ENCODE peak calls at places on chromosomes 6 and 20, in six cellular contexts. M is mammary epithelial cell, T is hepatocyte, W is K562, I is SK-N-SH, Z is fibroblast of lung. V is an unnamed sample. For H3K79me2, the result is how much of the 10 kb centered on the place peaks cover.

GRCh38 chr20:20368414-20369352 is 779 bp downstream of the INSM1 start:
- DNase-seq in W (no peak), T (peak), I (peak), Z (no peak), M (peak), V (peak)

GRCh38 chr20:5096463-5096862 is 23.3 kb downstream of the PCNA start:
- DNase-seq in T (no peak), I (no peak), W (no peak), M (no peak), Z (no peak), V (no peak)

GRCh38 chr20:38324159-38324558 is 20.2 kb downstream of the BPI start:
- DNase-seq in M (no peak), I (no peak), Z (no peak), T (no peak), W (no peak), V (no peak)

GRCh38 chr20:63706852-63707557 is 771 bp downstream of the ARFRP1 start:
- DNase-seq in I (peak), T (peak), Z (peak), M (peak), W (peak), V (peak)

GRCh38 chr20:34637245-34638185 is 39.4 kb downstream of the PIGU start:
- DNase-seq in I (no peak), W (no peak), T (no peak), M (peak), Z (peak), V (no peak)

GRCh38 chr6:113707194-113707593 is 150.0 kb upstream of the MARCKS start:
- DNase-seq in I (no peak), Z (no peak), T (no peak), M (no peak), W (no peak), V (no peak)

GRCh38 chr6:76837564-76837963 is 625.7 kb downstream of the HTR1B start:
- DNase-seq in W (no peak), M (no peak), Z (no peak), I (no peak), T (no peak), V (no peak)

GRCh38 chr6:25670208-25670607 is 18.2 kb downstream of the SCGN start:
- DNase-seq in M (no peak), Z (no peak), I (no peak), W (no peak), T (peak), V (no peak)

GRCh38 chr20:17505664-17506517 is 25.3 kb downstream of the BFSP1 start:
- DNase-seq in T (no peak), W (peak), I (no peak), Z (peak), M (peak), V (no peak)

GRCh38 chr20:6057704-6058103 is 3.8 kb upstream of the LRRN4 start:
- DNase-seq in T (no peak), M (no peak), I (no peak), Z (no peak), W (no peak), V (no peak)

GRCh38 chr6:34300332-34300751 is 51.5 kb upstream of the SMIM29 start:
- DNase-seq in M (no peak), T (no peak), I (no peak), W (no peak), Z (no peak), V (no peak)

DNA sequence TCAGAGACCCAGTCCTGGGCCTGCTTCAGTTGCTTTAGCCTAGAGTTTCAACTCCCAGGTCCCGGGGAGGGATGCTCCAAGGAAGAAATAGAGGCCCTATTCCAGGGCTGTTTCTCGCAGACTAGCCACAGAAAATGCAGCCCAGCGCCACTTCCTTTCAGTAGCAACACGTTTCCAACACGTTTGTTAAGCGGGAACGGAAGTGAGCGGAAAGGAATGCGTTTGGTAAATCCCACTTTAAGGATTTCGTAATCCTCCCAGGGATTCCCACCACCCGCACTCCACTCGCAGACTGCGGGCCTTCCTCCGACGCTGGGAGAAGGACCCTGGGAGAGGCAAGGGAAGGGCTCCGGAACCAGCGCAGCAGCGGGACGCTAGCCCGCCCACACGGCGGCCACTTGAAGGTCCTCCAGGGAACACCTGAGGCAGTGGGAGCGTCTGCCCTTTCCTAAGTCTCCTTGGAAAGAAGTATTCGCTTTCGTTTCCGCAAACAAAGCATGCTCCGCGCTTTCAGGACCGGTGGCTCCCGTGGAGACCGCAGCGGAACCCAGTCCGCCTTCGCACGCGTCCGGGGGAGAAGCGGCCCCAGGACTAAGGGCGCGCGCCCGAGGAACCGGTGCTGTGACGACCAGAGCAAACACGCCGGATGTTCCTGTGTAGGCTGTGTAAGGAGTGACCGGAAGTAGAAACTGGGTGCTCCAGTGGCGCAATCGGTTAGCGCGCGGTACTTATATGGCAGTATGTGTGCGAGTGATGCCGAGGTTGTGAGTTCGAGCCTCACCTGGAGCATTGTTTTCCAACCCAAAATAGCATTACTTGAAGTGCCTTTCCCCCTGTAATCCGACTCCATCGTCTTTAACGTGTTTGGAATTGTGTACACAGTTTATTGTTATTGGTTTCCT is 227.6 kb upstream of the PRSS16 start:
- DNase-seq in I (peak), W (peak), T (peak), Z (peak), M (peak), V (no peak)
- H3K4me3 ChIP-seq in I (peak), W (peak), T (peak), Z (peak), M (peak), V (no peak)

DNA sequence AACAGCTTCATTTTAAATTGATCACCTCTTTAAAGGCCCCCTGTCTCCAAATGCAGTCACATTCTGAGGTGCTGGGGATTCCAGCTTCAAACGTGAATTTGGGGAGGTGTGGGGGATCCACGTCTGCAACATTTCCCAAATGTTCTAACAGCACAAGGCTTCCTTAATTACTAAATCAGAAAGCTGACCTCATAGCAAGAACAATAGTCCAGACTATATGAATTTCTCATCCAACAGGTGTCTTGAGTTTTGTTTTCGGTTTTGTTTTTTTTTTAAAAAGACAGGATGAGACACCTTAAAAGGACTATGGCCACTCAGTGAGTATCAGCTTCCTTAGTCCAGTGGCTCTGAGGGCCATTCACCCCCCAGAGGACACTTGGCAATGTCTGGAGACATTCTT is 11.5 kb downstream of the ATP9A start:
- DNase-seq in M (no peak), I (no peak), Z (no peak), T (no peak), W (no peak), V (peak)
- H3K79me2 ChIP-seq in M (under half), I (under half), Z (under half), T (half or more), W (under half), V (under half)

GRCh38 chr6:32079566-32080290 is 29.4 kb downstream of the TNXB start:
- DNase-seq in I (no peak), M (no peak), T (no peak), Z (no peak), W (no peak), V (no peak)
- TF ChIP-seq CTCF in I (no peak), M (no peak), T (no peak), Z (no peak), W (no peak), V (no peak)

DNA sequence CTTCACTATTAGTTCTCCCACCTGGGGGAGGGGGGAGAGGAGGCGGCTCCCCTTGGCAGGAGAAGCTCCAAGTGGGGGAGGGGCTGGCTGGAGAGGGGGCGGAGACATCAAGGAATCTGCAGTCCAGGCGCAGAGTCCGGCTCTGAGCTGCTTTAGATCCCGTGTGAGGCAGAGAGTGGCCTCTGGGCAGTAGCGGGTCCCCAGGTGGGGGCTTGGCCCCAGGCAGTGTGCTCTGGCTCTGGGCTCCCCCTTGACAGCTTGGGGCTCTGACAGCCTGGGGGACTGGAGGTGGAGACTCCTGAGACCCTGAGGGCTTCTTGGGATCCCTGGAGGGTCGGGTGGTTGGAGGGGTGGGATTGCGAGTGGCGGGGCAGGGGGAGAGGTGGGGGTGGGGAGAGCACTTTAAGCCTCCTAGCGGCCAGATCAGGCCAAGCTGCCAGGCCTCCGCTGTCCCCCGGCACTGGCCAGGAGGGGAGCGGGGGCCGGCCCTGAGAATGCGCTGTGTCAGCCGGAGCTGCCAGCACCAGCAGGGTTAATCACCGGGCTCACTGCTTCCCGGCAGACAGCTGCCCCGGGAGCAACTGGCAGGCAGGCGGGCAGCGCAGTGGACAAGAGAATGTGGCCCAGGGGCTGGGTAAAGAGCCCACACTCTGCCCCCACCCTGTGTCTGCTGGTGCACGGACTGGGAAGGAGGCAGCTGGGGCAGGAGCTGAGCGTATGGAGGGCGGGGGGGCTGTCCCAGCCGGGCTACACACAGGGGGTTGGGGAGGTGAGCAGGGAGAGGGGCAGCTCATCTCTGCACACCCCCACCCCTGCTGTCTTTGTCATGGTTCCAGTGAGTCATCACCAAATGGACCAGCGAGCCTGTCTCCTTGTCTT is 1.8 kb upstream of the LAMA5 start:
- DNase-seq in Z (peak), I (peak), M (peak), T (peak), W (peak), V (no peak)
- H3K4me3 ChIP-seq in Z (no peak), I (peak), M (no peak), T (no peak), W (no peak), V (no peak)

GRCh38 chr6:16319813-16320532 is 81.6 kb downstream of the GMPR start:
- DNase-seq in W (peak), T (peak), M (peak), Z (peak), I (no peak), V (peak)

GRCh38 chr6:16321341-16321710 is 82.9 kb downstream of the GMPR start:
- DNase-seq in M (no peak), I (no peak), T (no peak), W (no peak), Z (no peak), V (no peak)

GRCh38 chr6:16320533-16321340 is 82.3 kb downstream of the GMPR start:
- DNase-seq in W (no peak), T (peak), Z (peak), M (no peak), I (no peak), V (no peak)

GRCh38 chr6:16318538-16318937 is 80.2 kb downstream of the GMPR start:
- DNase-seq in M (peak), T (no peak), Z (peak), W (no peak), I (no peak), V (no peak)

DNA sequence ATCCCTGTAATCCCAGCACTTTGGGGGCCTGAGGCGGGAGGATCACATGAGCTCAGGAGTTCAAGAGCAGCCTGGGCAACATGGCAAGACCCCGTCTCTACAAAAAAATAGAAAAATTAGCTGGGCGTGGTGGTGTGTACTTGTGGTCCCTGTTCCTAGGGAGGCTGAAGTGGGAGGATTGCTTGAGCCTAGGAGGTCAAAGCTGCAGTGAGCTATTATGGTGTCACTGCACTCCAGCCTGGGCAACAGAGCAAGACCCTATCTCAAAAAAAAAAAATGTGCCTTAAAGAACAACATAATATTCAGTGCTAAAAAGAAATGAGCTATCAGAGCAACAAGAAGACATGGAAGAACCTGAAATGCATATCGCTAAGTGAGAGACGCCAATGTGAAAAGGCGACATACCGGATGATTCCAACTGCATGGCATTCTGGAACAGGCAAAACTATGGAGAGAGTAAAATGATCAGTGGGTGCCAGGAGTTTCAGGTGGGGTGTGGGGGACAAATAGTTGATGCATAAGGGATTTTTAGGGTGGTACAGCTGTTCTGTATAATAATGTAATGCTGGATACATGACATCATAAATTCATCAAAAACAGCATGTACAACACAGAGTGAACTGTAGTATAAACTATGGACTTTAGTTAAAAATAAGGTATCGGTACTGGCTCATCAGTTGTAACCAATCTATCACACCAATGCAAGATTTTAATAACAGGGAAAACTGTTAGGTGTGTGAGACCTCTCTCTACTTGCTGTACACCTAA is 80.8 kb downstream of the GMPR start:
- DNase-seq in M (no peak), T (no peak), W (no peak), I (no peak), Z (no peak), V (no peak)
- H3K79me2 ChIP-seq in M (under half), T (under half), W (under half), I (under half), Z (under half), V (under half)

GRCh38 chr6:170266061-170266825 is 24.6 kb downstream of the DLL1 start:
- DNase-seq in M (no peak), Z (peak), I (no peak), W (no peak), T (no peak), V (no peak)

GRCh38 chr6:170267688-170268087 is 23.2 kb downstream of the DLL1 start:
- DNase-seq in W (no peak), T (no peak), I (no peak), M (no peak), Z (no peak), V (no peak)

GRCh38 chr6:170263410-170263809 is 27.5 kb downstream of the DLL1 start:
- DNase-seq in W (no peak), M (no peak), I (no peak), Z (no peak), T (no peak), V (no peak)

GRCh38 chr6:170264086-170264485 is 26.8 kb downstream of the DLL1 start:
- DNase-seq in I (no peak), Z (no peak), W (no peak), T (no peak), M (no peak), V (no peak)

DNA sequence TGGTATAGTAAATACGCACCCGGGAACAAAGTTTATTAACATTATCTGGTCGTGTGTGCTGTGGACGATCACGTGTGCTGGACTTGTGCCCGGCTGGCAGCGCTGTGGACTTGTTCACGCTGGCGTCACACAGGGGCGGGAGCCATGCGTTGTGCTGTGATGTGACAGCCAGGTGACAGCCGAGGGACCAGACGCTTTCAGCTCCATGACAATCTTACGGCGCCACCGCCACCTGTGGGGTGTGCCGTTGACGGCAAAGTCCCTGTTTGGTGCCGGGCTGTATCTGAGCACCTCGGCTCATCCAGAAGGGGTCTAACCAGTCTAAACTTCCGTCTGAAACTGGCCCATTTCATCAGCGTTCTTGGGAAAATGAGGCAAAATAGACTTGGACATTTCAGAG is 25.2 kb downstream of the DLL1 start:
- DNase-seq in W (peak), Z (peak), M (no peak), T (peak), I (no peak), V (no peak)
- TF ChIP-seq CTCF in W (no peak), Z (no peak), M (no peak), T (peak), I (no peak), V (no peak)

DNA sequence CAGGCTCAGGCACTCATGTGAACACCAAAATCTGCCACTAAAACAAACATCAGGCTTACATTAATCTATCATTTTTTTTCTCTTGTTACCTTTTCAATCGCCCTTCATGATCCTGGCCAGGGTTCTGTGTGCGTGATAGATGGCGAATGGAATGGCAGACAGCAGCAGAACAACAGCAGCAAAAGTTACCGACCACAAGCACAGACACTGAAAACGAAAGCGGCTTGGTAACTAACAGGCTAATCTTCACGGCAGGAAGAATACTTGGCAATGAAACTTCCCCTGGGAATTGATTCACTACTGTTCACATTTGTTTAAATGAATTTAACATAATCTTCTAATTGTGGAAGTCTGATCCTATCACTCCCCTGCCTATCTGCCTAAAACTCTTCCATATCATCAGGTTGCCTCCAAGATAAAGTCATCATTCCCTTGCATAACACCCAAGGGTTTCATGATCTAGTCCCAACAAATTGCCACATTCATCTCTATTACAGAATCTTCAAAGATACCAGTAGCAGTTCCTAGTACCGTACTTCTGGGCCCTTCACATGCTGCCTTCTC is 28.7 kb downstream of the PTPRK start:
- DNase-seq in I (no peak), W (no peak), T (no peak), M (peak), Z (peak), V (no peak)
- H3K4me3 ChIP-seq in I (peak), W (no peak), T (no peak), M (peak), Z (peak), V (no peak)

DNA sequence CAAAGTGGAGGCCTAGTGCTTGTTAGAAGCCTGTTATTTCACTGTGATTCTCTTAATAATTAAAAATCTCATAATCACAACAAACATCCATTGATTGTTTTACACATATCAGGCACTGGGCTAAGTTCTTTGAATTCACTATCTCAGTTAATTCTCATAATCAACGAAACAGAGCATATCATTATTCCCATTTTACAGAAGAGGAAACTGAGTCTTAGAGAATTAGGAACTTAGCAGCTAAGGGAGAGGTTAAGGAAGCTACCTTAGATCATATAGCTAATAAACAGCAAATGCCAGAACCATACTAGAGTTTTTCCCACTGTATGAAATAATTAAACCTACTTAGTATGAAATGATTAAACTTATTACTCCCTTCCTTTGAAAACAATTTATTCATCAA is 7.0 kb downstream of the HMGN3 start:
- DNase-seq in I (no peak), W (no peak), M (no peak), T (no peak), Z (no peak), V (no peak)
- H3K79me2 ChIP-seq in I (half or more), W (under half), M (under half), T (half or more), Z (under half), V (half or more)

V was measured in MM.1S.